ENCODE peak calls at places on chromosomes 2 and 18, in four cellular contexts. One of them, this sample, is unnamed.

GRCh38 chr18:55787674-55788073 is 199.7 kb upstream of the TCF4 start:
- DNase-seq in HCT116: no peak
- DNase-seq in K562: no peak
- DNase-seq in HepG2: no peak
- DNase-seq in this sample: no peak

GRCh38 chr2:5691659-5692529 is at the start of gene SOX11:
- DNase-seq in HCT116: no peak
- DNase-seq in K562: no peak
- DNase-seq in HepG2: no peak
- DNase-seq in this sample: no peak

GRCh38 chr2:16218651-16219050 is 278.3 kb downstream of the MYCN start:
- DNase-seq in HCT116: peak
- DNase-seq in K562: peak
- DNase-seq in HepG2: peak
- DNase-seq in this sample: no peak

GRCh38 chr2:5969301-5969700 is 277.1 kb downstream of the SOX11 start:
- DNase-seq in HCT116: no peak
- DNase-seq in K562: no peak
- DNase-seq in HepG2: no peak
- DNase-seq in this sample: no peak

GRCh38 chr2:186503827-186504606 is 18.0 kb downstream of the ZC3H15 start:
- DNase-seq in HCT116: no peak
- DNase-seq in K562: no peak
- DNase-seq in HepG2: peak
- DNase-seq in this sample: no peak

GRCh38 chr2:85660725-85661124 is 7.3 kb downstream of the SFTPB start:
- DNase-seq in HCT116: no peak
- DNase-seq in K562: no peak
- DNase-seq in HepG2: no peak
- DNase-seq in this sample: no peak

GRCh38 chr2:25491003-25491696 is 149.4 kb upstream of the DNMT3A start:
- DNase-seq in HCT116: no peak
- DNase-seq in K562: no peak
- DNase-seq in HepG2: no peak
- DNase-seq in this sample: peak

GRCh38 chr2:217331577-217332139 is 471.8 kb upstream of the TNP1 start:
- DNase-seq in HCT116: no peak
- DNase-seq in K562: no peak
- DNase-seq in HepG2: peak
- DNase-seq in this sample: no peak

GRCh38 chr2:233816334-233816733 is 38.0 kb downstream of the HJURP start:
- DNase-seq in HCT116: no peak
- DNase-seq in K562: no peak
- DNase-seq in HepG2: no peak
- DNase-seq in this sample: no peak

GRCh38 chr2:160913323-160913722 is 246.9 kb upstream of the TANK start:
- DNase-seq in HCT116: no peak
- DNase-seq in K562: no peak
- DNase-seq in HepG2: no peak
- DNase-seq in this sample: no peak

GRCh38 chr2:28652217-28652616 is 99.4 kb upstream of the PPP1CB start:
- DNase-seq in HCT116: no peak
- DNase-seq in K562: no peak
- DNase-seq in HepG2: no peak
- DNase-seq in this sample: no peak

GRCh38 chr2:28654286-28654980 is 97.2 kb upstream of the PPP1CB start:
- DNase-seq in HCT116: no peak
- DNase-seq in K562: no peak
- DNase-seq in HepG2: no peak
- DNase-seq in this sample: no peak

GRCh38 chr2:28658369-28658768 is 93.3 kb upstream of the PPP1CB start:
- DNase-seq in HCT116: no peak
- DNase-seq in K562: no peak
- DNase-seq in HepG2: no peak
- DNase-seq in this sample: no peak

GRCh38 chr2:28656937-28657615 is 94.6 kb upstream of the PPP1CB start:
- DNase-seq in HCT116: peak
- DNase-seq in K562: no peak
- DNase-seq in HepG2: peak
- DNase-seq in this sample: no peak

GRCh38 chr2:28654981-28655322 is 96.7 kb upstream of the PPP1CB start:
- DNase-seq in HCT116: no peak
- DNase-seq in K562: no peak
- DNase-seq in HepG2: no peak
- DNase-seq in this sample: no peak
- TF ChIP-seq TCF7L2 in HCT116: no peak
- TF ChIP-seq TCF7L2 in K562: no peak
- TF ChIP-seq TCF7L2 in HepG2: no peak
- TF ChIP-seq TCF7L2 in this sample: no peak

GRCh38 chr2:219369447-219369861 is 18.3 kb downstream of the DNPEP start:
- DNase-seq in HCT116: no peak
- DNase-seq in K562: no peak
- DNase-seq in HepG2: no peak
- DNase-seq in this sample: no peak

DNA sequence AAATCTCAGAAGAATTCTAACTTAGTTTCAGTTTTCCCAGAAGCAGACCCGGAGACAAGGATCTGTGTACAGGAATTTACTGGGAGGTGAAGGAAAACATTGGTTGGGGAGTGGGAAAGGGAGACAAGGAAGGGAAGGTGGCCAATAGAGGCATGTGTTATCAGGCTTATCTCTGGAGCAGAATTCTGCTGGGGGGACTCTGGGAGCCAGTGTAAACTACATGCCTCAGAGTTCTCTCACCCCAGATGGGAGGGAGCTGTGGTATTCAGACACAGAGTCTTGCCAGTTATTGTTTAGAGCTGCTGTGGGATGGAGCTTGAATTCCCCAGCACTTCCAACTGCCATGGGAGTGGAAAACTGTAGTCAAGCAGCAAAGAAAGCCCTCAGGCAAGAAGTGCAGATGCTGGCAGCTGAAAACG is 19.0 kb downstream of the DNPEP start:
- DNase-seq in HCT116: no peak
- DNase-seq in K562: no peak
- DNase-seq in HepG2: no peak
- DNase-seq in this sample: no peak
- H3K4me3 ChIP-seq in HCT116: no peak
- H3K4me3 ChIP-seq in K562: no peak
- H3K4me3 ChIP-seq in HepG2: no peak
- H3K4me3 ChIP-seq in this sample: no peak

GRCh38 chr18:46034230-46034629 is 37.8 kb downstream of the PSTPIP2 start:
- DNase-seq in HCT116: no peak
- DNase-seq in K562: no peak
- DNase-seq in HepG2: no peak
- DNase-seq in this sample: no peak
- TF ChIP-seq TCF7L2 in HCT116: no peak
- TF ChIP-seq TCF7L2 in K562: no peak
- TF ChIP-seq TCF7L2 in HepG2: no peak
- TF ChIP-seq TCF7L2 in this sample: no peak

DNA sequence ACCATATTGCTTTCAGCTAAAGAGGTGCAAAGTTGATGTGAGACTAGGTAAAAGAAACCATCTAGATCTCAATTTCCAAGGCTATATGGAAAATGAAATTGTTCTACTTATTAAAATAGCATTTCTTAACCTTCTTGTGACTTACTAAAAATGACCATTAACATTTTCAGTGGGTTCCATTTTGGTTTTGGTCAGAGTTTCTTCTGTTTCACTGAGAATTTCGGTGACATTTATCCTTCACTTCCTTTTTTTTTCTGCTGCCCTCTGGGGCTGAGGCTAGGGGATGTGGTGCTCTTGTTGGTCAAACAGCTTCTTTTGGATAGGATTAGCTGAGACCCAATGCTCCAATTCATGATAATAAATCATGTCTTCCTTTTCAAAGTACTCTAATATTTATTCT is 44.3 kb upstream of the REL start:
- DNase-seq in HCT116: no peak
- DNase-seq in K562: no peak
- DNase-seq in HepG2: no peak
- DNase-seq in this sample: no peak
- H3K4me3 ChIP-seq in HCT116: no peak
- H3K4me3 ChIP-seq in K562: no peak
- H3K4me3 ChIP-seq in HepG2: no peak
- H3K4me3 ChIP-seq in this sample: no peak

GRCh38 chr2:225806105-225806504 is 406.6 kb downstream of the NYAP2 start:
- DNase-seq in HCT116: no peak
- DNase-seq in K562: no peak
- DNase-seq in HepG2: no peak
- DNase-seq in this sample: no peak
- TF ChIP-seq TCF7L2 in HCT116: no peak
- TF ChIP-seq TCF7L2 in K562: no peak
- TF ChIP-seq TCF7L2 in HepG2: no peak
- TF ChIP-seq TCF7L2 in this sample: no peak

GRCh38 chr2:83742117-83742782 is 716.8 kb downstream of the SUCLG1 start:
- DNase-seq in HCT116: no peak
- DNase-seq in K562: no peak
- DNase-seq in HepG2: no peak
- DNase-seq in this sample: no peak
- H3K4me3 ChIP-seq in HCT116: no peak
- H3K4me3 ChIP-seq in K562: no peak
- H3K4me3 ChIP-seq in HepG2: no peak
- H3K4me3 ChIP-seq in this sample: no peak